ENCODE peak calls at places on chromosomes 5 and 9, in five cellular contexts. One of them, this sample, is unnamed.
A peak's percentile ranks its signal among the peaks of the same experiment; 100 is the strongest.

GRCh38 chr5:171155621-171156020 is 153.4 kb upstream of the TLX3 start:
- DNase-seq in neuronal stem cell: no peak
- DNase-seq in MM.1S: no peak
- DNase-seq in GM23338: no peak
- DNase-seq in neural progenitor cell: no peak
- DNase-seq in this sample: no peak

GRCh38 chr9:98462310-98462709 is 206.9 kb upstream of the TBC1D2 start:
- DNase-seq in neuronal stem cell: no peak
- DNase-seq in MM.1S: no peak
- DNase-seq in GM23338: no peak
- DNase-seq in neural progenitor cell: no peak
- DNase-seq in this sample: no peak

GRCh38 chr9:2849943-2850342 is 6.0 kb upstream of the PUM3 start:
- DNase-seq in neuronal stem cell: no peak
- DNase-seq in MM.1S: no peak
- DNase-seq in GM23338: no peak
- DNase-seq in neural progenitor cell: no peak
- DNase-seq in this sample: no peak

GRCh38 chr9:101380295-101380694 is 4.5 kb downstream of the BAAT start:
- DNase-seq in neuronal stem cell: no peak
- DNase-seq in MM.1S: no peak
- DNase-seq in GM23338: no peak
- DNase-seq in neural progenitor cell: peak; percentile 26
- DNase-seq in this sample: no peak

GRCh38 chr5:87733918-87734317 is 321.2 kb upstream of the CCNH start:
- DNase-seq in neuronal stem cell: no peak
- DNase-seq in MM.1S: no peak
- DNase-seq in GM23338: no peak
- DNase-seq in neural progenitor cell: no peak
- DNase-seq in this sample: no peak

GRCh38 chr5:124560370-124560769 is 186.1 kb downstream of the ZNF608 start:
- DNase-seq in neuronal stem cell: no peak
- DNase-seq in MM.1S: no peak
- DNase-seq in GM23338: no peak
- DNase-seq in neural progenitor cell: no peak
- DNase-seq in this sample: no peak

GRCh38 chr5:30561771-30562170 is 631.7 kb upstream of the CDH6 start:
- DNase-seq in neuronal stem cell: no peak
- DNase-seq in MM.1S: no peak
- DNase-seq in GM23338: no peak
- DNase-seq in neural progenitor cell: no peak
- DNase-seq in this sample: no peak

GRCh38 chr5:131532016-131532640 is 102.9 kb downstream of the RAPGEF6 start:
- DNase-seq in neuronal stem cell: no peak
- DNase-seq in MM.1S: peak; percentile 17
- DNase-seq in GM23338: no peak
- DNase-seq in neural progenitor cell: no peak
- DNase-seq in this sample: no peak

GRCh38 chr9:74025402-74025894 is 471.7 kb upstream of the RORB start:
- DNase-seq in neuronal stem cell: no peak
- DNase-seq in MM.1S: no peak
- DNase-seq in GM23338: no peak
- DNase-seq in neural progenitor cell: no peak
- DNase-seq in this sample: no peak

GRCh38 chr5:86780018-86780417 is 162.3 kb downstream of the COX7C start:
- DNase-seq in neuronal stem cell: no peak
- DNase-seq in MM.1S: no peak
- DNase-seq in GM23338: no peak
- DNase-seq in neural progenitor cell: no peak
- DNase-seq in this sample: no peak

GRCh38 chr9:35096035-35096849 is at the start of gene PIGO:
- DNase-seq in neuronal stem cell: peak; percentile 82
- DNase-seq in MM.1S: peak; percentile 92
- DNase-seq in GM23338: peak; percentile 94
- DNase-seq in neural progenitor cell: peak; percentile 93
- DNase-seq in this sample: peak; percentile 92

GRCh38 chr5:61474746-61475145 is 142.7 kb downstream of the ZSWIM6 start:
- DNase-seq in neuronal stem cell: no peak
- DNase-seq in MM.1S: no peak
- DNase-seq in GM23338: no peak
- DNase-seq in neural progenitor cell: no peak
- DNase-seq in this sample: no peak

GRCh38 chr9:124522121-124523098 is 15.2 kb upstream of the NR5A1 start:
- DNase-seq in neuronal stem cell: no peak
- DNase-seq in MM.1S: no peak
- DNase-seq in GM23338: peak; percentile 80
- DNase-seq in neural progenitor cell: peak; percentile 66
- DNase-seq in this sample: no peak

GRCh38 chr5:67211926-67212325 is 15.3 kb upstream of the CD180 start:
- DNase-seq in neuronal stem cell: no peak
- DNase-seq in MM.1S: no peak
- DNase-seq in GM23338: no peak
- DNase-seq in neural progenitor cell: no peak
- DNase-seq in this sample: no peak

GRCh38 chr5:159905496-159905895 is 10.8 kb upstream of the ADRA1B start:
- DNase-seq in neuronal stem cell: no peak
- DNase-seq in MM.1S: peak; percentile 12
- DNase-seq in GM23338: no peak
- DNase-seq in neural progenitor cell: no peak
- DNase-seq in this sample: no peak

GRCh38 chr5:149063901-149064478 is 1.1 kb upstream of the SH3TC2 start:
- DNase-seq in neuronal stem cell: no peak
- DNase-seq in MM.1S: no peak
- DNase-seq in GM23338: no peak
- DNase-seq in neural progenitor cell: no peak
- DNase-seq in this sample: no peak

GRCh38 chr5:76180817-76181805 is 97.9 kb downstream of the SV2C start:
- DNase-seq in neuronal stem cell: no peak
- DNase-seq in MM.1S: no peak
- DNase-seq in GM23338: no peak
- DNase-seq in neural progenitor cell: no peak
- DNase-seq in this sample: no peak

GRCh38 chr9:113463418-113464285 is at the start of gene RGS3:
- DNase-seq in neuronal stem cell: peak; percentile 72
- DNase-seq in MM.1S: no peak
- DNase-seq in GM23338: peak; percentile 96
- DNase-seq in neural progenitor cell: peak; percentile 94
- DNase-seq in this sample: no peak

GRCh38 chr5:166708271-166708670 is 1583.2 kb upstream of the WWC1 start:
- DNase-seq in neuronal stem cell: no peak
- DNase-seq in MM.1S: no peak
- DNase-seq in GM23338: no peak
- DNase-seq in neural progenitor cell: no peak
- DNase-seq in this sample: no peak
- H3K4me2 ChIP-seq in neuronal stem cell: no peak overlapping the region
- H3K4me2 ChIP-seq in MM.1S: no peak overlapping the region
- H3K4me2 ChIP-seq in GM23338: no peak overlapping the region
- H3K4me2 ChIP-seq in neural progenitor cell: no peak overlapping the region
- H3K4me2 ChIP-seq in this sample: no peak overlapping the region

GRCh38 chr5:177389368-177390169 is 5.3 kb downstream of the SLC34A1 start:
- DNase-seq in neuronal stem cell: no peak
- DNase-seq in MM.1S: no peak
- DNase-seq in GM23338: no peak
- DNase-seq in neural progenitor cell: no peak
- DNase-seq in this sample: peak; percentile 84
- H3K4me3 ChIP-seq in neuronal stem cell: no peak overlapping the region
- H3K4me3 ChIP-seq in MM.1S: no peak overlapping the region
- H3K4me3 ChIP-seq in GM23338: no peak overlapping the region
- H3K4me3 ChIP-seq in neural progenitor cell: no peak overlapping the region
- H3K4me3 ChIP-seq in this sample: peak overlapping the region; percentile 22

GRCh38 chr9:87685871-87686519 is 39.9 kb upstream of the CTSL start:
- DNase-seq in neuronal stem cell: no peak
- DNase-seq in MM.1S: no peak
- DNase-seq in GM23338: no peak
- DNase-seq in neural progenitor cell: no peak
- DNase-seq in this sample: no peak

GRCh38 chr9:87686520-87687090 is 39.3 kb upstream of the CTSL start:
- DNase-seq in neuronal stem cell: no peak
- DNase-seq in MM.1S: no peak
- DNase-seq in GM23338: no peak
- DNase-seq in neural progenitor cell: no peak
- DNase-seq in this sample: no peak

GRCh38 chr9:87684627-87685204 is 41.2 kb upstream of the CTSL start:
- DNase-seq in neuronal stem cell: peak; percentile 17
- DNase-seq in MM.1S: no peak
- DNase-seq in GM23338: peak; percentile 83
- DNase-seq in neural progenitor cell: peak; percentile 61
- DNase-seq in this sample: no peak

GRCh38 chr9:87683751-87684626 is 41.9 kb upstream of the CTSL start:
- DNase-seq in neuronal stem cell: no peak
- DNase-seq in MM.1S: no peak
- DNase-seq in GM23338: peak; percentile 34
- DNase-seq in neural progenitor cell: no peak
- DNase-seq in this sample: no peak

DNA sequence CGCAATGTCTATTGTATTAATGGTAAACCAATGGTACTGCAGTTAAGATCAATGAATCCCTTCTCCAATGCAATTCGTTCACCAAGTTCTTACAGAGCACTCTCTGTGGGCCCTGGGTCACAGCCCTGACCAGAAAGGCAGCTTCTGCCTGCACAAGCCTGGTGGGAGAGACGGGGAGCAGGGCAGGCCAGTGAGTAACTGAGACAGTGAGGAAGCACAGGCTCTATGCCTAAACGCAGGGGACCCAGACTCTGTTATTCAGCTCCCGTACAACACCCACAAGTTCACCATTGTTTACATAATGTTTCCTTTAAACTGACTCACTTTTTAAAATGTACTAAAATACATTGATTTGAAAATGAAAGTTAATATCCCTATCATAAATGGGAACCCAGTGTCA is 40.5 kb upstream of the CTSL start:
- DNase-seq in neuronal stem cell: no peak
- DNase-seq in MM.1S: no peak
- DNase-seq in GM23338: no peak
- DNase-seq in neural progenitor cell: no peak
- DNase-seq in this sample: no peak
- H2AFZ ChIP-seq in neuronal stem cell: no peak overlapping the region
- H2AFZ ChIP-seq in MM.1S: no peak overlapping the region
- H2AFZ ChIP-seq in GM23338: no peak overlapping the region
- H2AFZ ChIP-seq in neural progenitor cell: no peak overlapping the region
- H2AFZ ChIP-seq in this sample: no peak overlapping the region

GRCh38 chr9:78001946-78002731 is 29.5 kb downstream of the GNAQ start:
- DNase-seq in neuronal stem cell: no peak
- DNase-seq in MM.1S: no peak
- DNase-seq in GM23338: no peak
- DNase-seq in neural progenitor cell: no peak
- DNase-seq in this sample: no peak

GRCh38 chr9:78006734-78007133 is 24.9 kb downstream of the GNAQ start:
- DNase-seq in neuronal stem cell: no peak
- DNase-seq in MM.1S: no peak
- DNase-seq in GM23338: no peak
- DNase-seq in neural progenitor cell: no peak
- DNase-seq in this sample: no peak

GRCh38 chr9:78005231-78006002 is 26.2 kb downstream of the GNAQ start:
- DNase-seq in neuronal stem cell: no peak
- DNase-seq in MM.1S: no peak
- DNase-seq in GM23338: no peak
- DNase-seq in neural progenitor cell: peak; percentile 34
- DNase-seq in this sample: no peak

GRCh38 chr9:78003730-78004129 is 27.9 kb downstream of the GNAQ start:
- DNase-seq in neuronal stem cell: no peak
- DNase-seq in MM.1S: no peak
- DNase-seq in GM23338: no peak
- DNase-seq in neural progenitor cell: no peak
- DNase-seq in this sample: no peak

GRCh38 chr9:78004478-78005229 is 27.0 kb downstream of the GNAQ start:
- DNase-seq in neuronal stem cell: no peak
- DNase-seq in MM.1S: no peak
- DNase-seq in GM23338: peak; percentile 37
- DNase-seq in neural progenitor cell: no peak
- DNase-seq in this sample: peak; percentile 14
- H3K4me2 ChIP-seq in neuronal stem cell: no peak overlapping the region
- H3K4me2 ChIP-seq in MM.1S: no peak overlapping the region
- H3K4me2 ChIP-seq in GM23338: no peak overlapping the region
- H3K4me2 ChIP-seq in neural progenitor cell: no peak overlapping the region
- H3K4me2 ChIP-seq in this sample: no peak overlapping the region

GRCh38 chr9:83469722-83470121 is 68.5 kb downstream of the FRMD3 start:
- DNase-seq in neuronal stem cell: no peak
- DNase-seq in MM.1S: no peak
- DNase-seq in GM23338: peak; percentile 39
- DNase-seq in neural progenitor cell: no peak
- DNase-seq in this sample: no peak

GRCh38 chr9:83472764-83473163 is 65.4 kb downstream of the FRMD3 start:
- DNase-seq in neuronal stem cell: no peak
- DNase-seq in MM.1S: no peak
- DNase-seq in GM23338: no peak
- DNase-seq in neural progenitor cell: no peak
- DNase-seq in this sample: no peak

GRCh38 chr9:83471223-83471622 is 67.0 kb downstream of the FRMD3 start:
- DNase-seq in neuronal stem cell: no peak
- DNase-seq in MM.1S: no peak
- DNase-seq in GM23338: no peak
- DNase-seq in neural progenitor cell: no peak
- DNase-seq in this sample: no peak

GRCh38 chr9:83472221-83472665 is 66.0 kb downstream of the FRMD3 start:
- DNase-seq in neuronal stem cell: no peak
- DNase-seq in MM.1S: no peak
- DNase-seq in GM23338: no peak
- DNase-seq in neural progenitor cell: no peak
- DNase-seq in this sample: no peak

DNA sequence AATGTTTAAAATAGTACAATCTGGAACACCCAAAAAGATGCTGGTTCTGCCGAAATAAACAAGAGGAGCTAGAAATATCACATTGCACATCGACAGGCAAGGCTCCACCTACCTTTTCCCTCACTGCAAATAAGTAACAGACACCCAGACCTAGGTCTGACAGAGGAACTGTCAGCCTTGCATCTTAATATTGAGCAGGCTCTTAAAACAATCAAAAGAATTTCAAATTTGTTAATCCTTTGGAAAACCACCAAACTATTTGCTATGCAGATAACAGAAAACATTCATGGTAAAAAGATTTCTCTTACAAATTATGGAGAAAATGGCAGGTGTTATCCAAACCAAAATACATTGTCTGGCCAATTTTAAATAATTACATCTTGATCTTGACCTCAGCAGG is 71.3 kb downstream of the FRMD3 start:
- DNase-seq in neuronal stem cell: no peak
- DNase-seq in MM.1S: no peak
- DNase-seq in GM23338: no peak
- DNase-seq in neural progenitor cell: no peak
- DNase-seq in this sample: no peak
- H3K4me3 ChIP-seq in neuronal stem cell: no peak overlapping the region
- H3K4me3 ChIP-seq in MM.1S: no peak overlapping the region
- H3K4me3 ChIP-seq in GM23338: no peak overlapping the region
- H3K4me3 ChIP-seq in neural progenitor cell: no peak overlapping the region
- H3K4me3 ChIP-seq in this sample: no peak overlapping the region

GRCh38 chr5:33315170-33315569 is 125.6 kb upstream of the TARS1 start:
- DNase-seq in neuronal stem cell: no peak
- DNase-seq in MM.1S: no peak
- DNase-seq in GM23338: no peak
- DNase-seq in neural progenitor cell: no peak
- DNase-seq in this sample: no peak
- H2AFZ ChIP-seq in neuronal stem cell: peak overlapping the region; percentile 24
- H2AFZ ChIP-seq in MM.1S: no peak overlapping the region
- H2AFZ ChIP-seq in GM23338: no peak overlapping the region
- H2AFZ ChIP-seq in neural progenitor cell: peak overlapping the region; percentile 9
- H2AFZ ChIP-seq in this sample: peak overlapping the region; percentile 10

GRCh38 chr9:129783516-129784361 is 19.2 kb upstream of the TOR1B start:
- DNase-seq in neuronal stem cell: peak; percentile 71
- DNase-seq in MM.1S: peak; percentile 61
- DNase-seq in GM23338: peak; percentile 91
- DNase-seq in neural progenitor cell: peak; percentile 86
- DNase-seq in this sample: peak; percentile 75
- H3K4me2 ChIP-seq in neuronal stem cell: no peak overlapping the region
- H3K4me2 ChIP-seq in MM.1S: no peak overlapping the region
- H3K4me2 ChIP-seq in GM23338: no peak overlapping the region
- H3K4me2 ChIP-seq in neural progenitor cell: no peak overlapping the region
- H3K4me2 ChIP-seq in this sample: no peak overlapping the region

This sample was measured in OCI-LY7.